ENCODE peak calls at places on chromosomes 4 and X, in five cellular contexts. E is NCI-H187 treated with DMSO at 0.1 percent for 48 hours; O is Jurkat, Clone E6-1; B is left lung; R is stromal cell of bone marrow. F is an unnamed sample.

GRCh38 chr4:57064120-57064519 is 46.1 kb downstream of the IGFBP7 start:
- DNase-seq in E (no peak), O (no peak), B (no peak), R (no peak), F (no peak)

GRCh38 chr4:116453127-116453526 is 632.2 kb downstream of the TRAM1L1 start:
- DNase-seq in E (no peak), O (no peak), B (no peak), R (no peak), F (no peak)

GRCh38 chrX:20529301-20529700 is 262.6 kb upstream of the RPS6KA3 start:
- DNase-seq in E (no peak), O (no peak), B (no peak), R (no peak), F (no peak)

GRCh38 chr4:122836941-122837340 is 10.3 kb downstream of the FGF2 start:
- DNase-seq in E (no peak), O (no peak), B (no peak), R (no peak), F (no peak)

GRCh38 chr4:123443401-123444297 is 47.1 kb downstream of the SPRY1 start:
- DNase-seq in E (no peak), O (no peak), B (no peak), R (no peak), F (no peak)

GRCh38 chrX:68822641-68823410 is 6.0 kb upstream of the EFNB1 start:
- DNase-seq in E (no peak), O (no peak), B (no peak), R (no peak), F (no peak)

GRCh38 chr4:2172161-2172560 is 69.8 kb downstream of the HAUS3 start:
- DNase-seq in E (no peak), O (peak; percentile 79), B (no peak), R (no peak), F (no peak)

GRCh38 chr4:7254736-7255487 is 62.6 kb downstream of the SORCS2 start:
- DNase-seq in E (no peak), O (no peak), B (no peak), R (peak; percentile 59), F (no peak)

GRCh38 chr4:87219648-87220093 is 747 bp downstream of the KLHL8 start:
- DNase-seq in E (no peak), O (no peak), B (peak; percentile 70), R (no peak), F (peak; percentile 20)

GRCh38 chr4:929096-929765 is 2.9 kb downstream of the GAK start:
- DNase-seq in E (no peak), O (no peak), B (no peak), R (no peak), F (no peak)

GRCh38 chr4:168269879-168270278 is 48.7 kb downstream of the DDX60 start:
- DNase-seq in E (no peak), O (no peak), B (no peak), R (no peak), F (no peak)

GRCh38 chrX:118254611-118255010 is 91.3 kb upstream of the WDR44 start:
- DNase-seq in E (no peak), O (peak; percentile 38), B (no peak), R (peak; percentile 26), F (no peak)

GRCh38 chrX:265502-265901 is 15.7 kb upstream of the PLCXD1 start:
- DNase-seq in E (no peak), O (no peak), B (no peak), R (no peak), F (no peak)

GRCh38 chrX:23334871-23335599 is 386 bp downstream of the PTCHD1 start:
- DNase-seq in E (no peak), O (no peak), B (no peak), R (no peak), F (no peak)

GRCh38 chr4:93103042-93103441 is 725.5 kb upstream of the ATOH1 start:
- DNase-seq in E (no peak), O (no peak), B (no peak), R (no peak), F (no peak)

GRCh38 chr4:48334900-48335384 is 6.4 kb upstream of the SLAIN2 start:
- DNase-seq in E (no peak), O (no peak), B (no peak), R (no peak), F (no peak)

GRCh38 chr4:34973632-34974312 is 1270.5 kb downstream of the ARAP2 start:
- DNase-seq in E (no peak), O (no peak), B (no peak), R (no peak), F (no peak)

GRCh38 chr4:119172223-119172622 is 36.6 kb downstream of the MYOZ2 start:
- DNase-seq in E (no peak), O (no peak), B (no peak), R (no peak), F (no peak)

GRCh38 chrX:53556868-53557267 is 122.7 kb upstream of the HSD17B10 start:
- DNase-seq in E (no peak), O (no peak), B (no peak), R (no peak), F (no peak)

GRCh38 chr4:24003926-24004325 is 114.1 kb upstream of the PPARGC1A start:
- DNase-seq in E (no peak), O (no peak), B (no peak), R (no peak), F (no peak)

GRCh38 chr4:153471691-153472080 is 5.5 kb downstream of the TMEM131L start:
- DNase-seq in E (no peak), O (no peak), B (no peak), R (no peak), F (no peak)

GRCh38 chr4:174117445-174117844 is 166.0 kb downstream of the FBXO8 start:
- DNase-seq in E (no peak), O (no peak), B (no peak), R (no peak), F (no peak)

GRCh38 chr4:174604198-174604597 is 81.9 kb upstream of the HPGD start:
- DNase-seq in E (peak; percentile 39), O (peak; percentile 18), B (no peak), R (no peak), F (no peak)

GRCh38 chr4:121656269-121656641 is 40.5 kb downstream of the ANXA5 start:
- DNase-seq in E (no peak), O (peak; percentile 37), B (peak; percentile 37), R (peak; percentile 70), F (peak; percentile 60)

GRCh38 chr4:61079976-61080375 is 120.2 kb upstream of the ADGRL3 start:
- DNase-seq in E (no peak), O (no peak), B (no peak), R (no peak), F (no peak)

GRCh38 chrX:100449696-100450606 is 39.9 kb upstream of the PCDH19 start:
- DNase-seq in E (no peak), O (no peak), B (no peak), R (no peak), F (no peak)

GRCh38 chrX:40735318-40736169 is at the start of gene MED14:
- DNase-seq in E (peak; percentile 24), O (peak; percentile 86), B (peak; percentile 91), R (peak; percentile 62), F (peak; percentile 45)

GRCh38 chr4:110198472-110199419 is at the start of gene ELOVL6:
- DNase-seq in E (no peak), O (no peak), B (peak; percentile 54), R (no peak), F (no peak)

GRCh38 chr4:120870279-120870673 is 52.2 kb downstream of the PRDM5 start:
- DNase-seq in E (no peak), O (no peak), B (no peak), R (no peak), F (no peak)

GRCh38 chrX:15336023-15336413 is 695 bp upstream of the PIGA start:
- DNase-seq in E (no peak), O (no peak), B (peak; percentile 43), R (peak; percentile 34), F (peak; percentile 35)

F was measured in retinal pigment epithelial cell.